ENCODE peak calls at places on chromosomes 11 and 22, in ten cellular contexts. V, K, P, G, C, I, D, O, E and R are unnamed samples.

GRCh38 chr22:30829901-30830550 is 135.4 kb downstream of the OSBP2 start:
- DNase-seq in V (no peak), K (no peak), P (no peak), G (no peak), C (no peak), I (peak; percentile 98), D (no peak), O (no peak), E (no peak), R (peak; percentile 8)

GRCh38 chr11:32015435-32015834 is 75.4 kb upstream of the RCN1 start:
- DNase-seq in V (no peak), K (no peak), P (no peak), G (no peak), C (no peak), I (no peak), D (no peak), O (no peak), E (no peak), R (no peak)

GRCh38 chr22:34414467-34415440 is 494.5 kb upstream of the LARGE1 start:
- DNase-seq in V (no peak), K (no peak), P (peak; percentile 63), G (peak; percentile 4), C (peak; percentile 58), I (peak; percentile 16), D (peak; percentile 30), O (peak; percentile 42), E (no peak), R (peak; percentile 39)

GRCh38 chr11:9600651-9601040 is 27.2 kb downstream of the WEE1 start:
- DNase-seq in V (no peak), K (no peak), P (no peak), G (no peak), C (no peak), I (peak; percentile 53), D (no peak), O (peak; percentile 22), E (no peak), R (no peak)

GRCh38 chr11:76782526-76783293 is 446 bp upstream of the TSKU start:
- DNase-seq in V (no peak), K (no peak), P (peak; percentile 93), G (peak; percentile 80), C (peak; percentile 23), I (peak; percentile 91), D (peak; percentile 79), O (peak; percentile 76), E (peak; percentile 85), R (peak; percentile 74)

GRCh38 chr11:85750646-85751045 is 60.3 kb downstream of the SYTL2 start:
- DNase-seq in V (no peak), K (no peak), P (no peak), G (no peak), C (no peak), I (no peak), D (no peak), O (no peak), E (no peak), R (no peak)

GRCh38 chr22:37609240-37610152 is 862 bp downstream of the GGA1 start:
- DNase-seq in V (no peak), K (no peak), P (no peak), G (no peak), C (no peak), I (peak; percentile 54), D (no peak), O (peak; percentile 30), E (no peak), R (peak; percentile 74)

GRCh38 chr11:108135845-108136599 is 14.7 kb downstream of the ACAT1 start:
- DNase-seq in V (no peak), K (no peak), P (no peak), G (no peak), C (no peak), I (peak; percentile 15), D (no peak), O (peak; percentile 29), E (no peak), R (peak; percentile 46)

GRCh38 chr22:39343259-39344045 is 6.3 kb upstream of the SYNGR1 start:
- DNase-seq in V (peak; percentile 10), K (no peak), P (peak; percentile 73), G (peak; percentile 39), C (no peak), I (peak; percentile 69), D (peak; percentile 65), O (peak; percentile 55), E (peak; percentile 64), R (peak; percentile 69)

GRCh38 chr22:17788528-17789378 is 14.5 kb upstream of the BID start:
- DNase-seq in V (no peak), K (no peak), P (no peak), G (no peak), C (no peak), I (no peak), D (no peak), O (no peak), E (no peak), R (no peak)

GRCh38 chr11:17735823-17736772 is 1.5 kb downstream of the KCNC1 start:
- DNase-seq in V (no peak), K (no peak), P (no peak), G (peak; percentile 25), C (no peak), I (no peak), D (no peak), O (no peak), E (no peak), R (no peak)

GRCh38 chr11:45149483-45150056 is 3.1 kb downstream of the PRDM11 start:
- DNase-seq in V (no peak), K (no peak), P (no peak), G (no peak), C (no peak), I (no peak), D (no peak), O (no peak), E (no peak), R (no peak)

GRCh38 chr11:96015911-96016565 is 92.1 kb upstream of the MTMR2 start:
- DNase-seq in V (no peak), K (no peak), P (no peak), G (no peak), C (no peak), I (no peak), D (no peak), O (peak; percentile 26), E (no peak), R (no peak)

GRCh38 chr11:133811850-133812685 is 33.2 kb downstream of the SPATA19 start:
- DNase-seq in V (no peak), K (no peak), P (no peak), G (no peak), C (no peak), I (no peak), D (no peak), O (no peak), E (no peak), R (no peak)

GRCh38 chr22:20319041-20319744 is 667 bp downstream of the DGCR6L start:
- DNase-seq in V (no peak), K (no peak), P (peak; percentile 42), G (no peak), C (no peak), I (peak; percentile 48), D (peak; percentile 27), O (no peak), E (peak; percentile 46), R (no peak)

GRCh38 chr22:36641902-36642640 is 61.5 kb downstream of the CACNG2 start:
- DNase-seq in V (no peak), K (no peak), P (no peak), G (no peak), C (no peak), I (peak; percentile 53), D (no peak), O (no peak), E (no peak), R (no peak)